ENCODE peak calls at places on chromosomes 3 and 15, in eight cellular contexts. E is effector CD4-positive, alpha-beta T cell; A is T1000; B is stimulated activated CD4-positive, alpha-beta T cell treated with anti-CD3 and anti-CD28 coated beads, Interleukin-12 subunit alpha, Interleukin-12 subunit beta, amount 100 ng/mL, for 48 hours; K is left colon; Y is aorta; Z is AG08396; V is substantia nigra. D is an unnamed sample.

GRCh38 chr15:77162872-77163633 is 92.1 kb upstream of the TSPAN3 start:
- DNase-seq in E (no peak), A (no peak), B (no peak), K (no peak), Y (no peak), Z (no peak), V (no peak), D (peak; percentile 54)

GRCh38 chr3:186643493-186643892 is 3.3 kb downstream of the FETUB start:
- DNase-seq in E (no peak), A (no peak), B (no peak), K (no peak), Y (no peak), Z (no peak), V (no peak), D (no peak)

GRCh38 chr3:187713504-187713903 is 11.1 kb upstream of the RTP2 start:
- DNase-seq in E (no peak), A (no peak), B (no peak), K (no peak), Y (no peak), Z (no peak), V (no peak), D (no peak)

GRCh38 chr15:101657171-101657570 is 5.0 kb upstream of the TM2D3 start:
- DNase-seq in E (no peak), A (no peak), B (no peak), K (no peak), Y (no peak), Z (no peak), V (no peak), D (no peak)

GRCh38 chr3:181699171-181699903 is 12.4 kb upstream of the SOX2 start:
- DNase-seq in E (no peak), A (no peak), B (no peak), K (no peak), Y (no peak), Z (no peak), V (peak; percentile 48), D (no peak)

GRCh38 chr3:170765419-170766078 is 104.4 kb downstream of the RPL22L1 start:
- DNase-seq in E (no peak), A (no peak), B (no peak), K (no peak), Y (no peak), Z (peak; percentile 7), V (no peak), D (no peak)

GRCh38 chr3:48247401-48247807 is 6.5 kb downstream of the ZNF589 start:
- DNase-seq in E (no peak), A (no peak), B (no peak), K (no peak), Y (no peak), Z (no peak), V (no peak), D (no peak)

GRCh38 chr3:42581709-42582473 is at the start of gene SEC22C:
- DNase-seq in E (peak; percentile 94), A (peak; percentile 90), B (peak; percentile 92), K (peak; percentile 95), Y (peak; percentile 98), Z (peak; percentile 99), V (peak; percentile 95), D (peak; percentile 80)

GRCh38 chr3:101070260-101071121 is 77.3 kb upstream of the ABI3BP start:
- DNase-seq in E (peak; percentile 16), A (peak; percentile 40), B (peak; percentile 39), K (peak; percentile 79), Y (peak; percentile 80), Z (no peak), V (no peak), D (peak; percentile 65)

GRCh38 chr15:70507772-70508351 is 255.5 kb downstream of the UACA start:
- DNase-seq in E (no peak), A (peak; percentile 30), B (no peak), K (no peak), Y (no peak), Z (peak; percentile 39), V (no peak), D (peak; percentile 69)

GRCh38 chr15:99050328-99050980 is 42.9 kb upstream of the PGPEP1L start:
- DNase-seq in E (no peak), A (no peak), B (no peak), K (no peak), Y (no peak), Z (no peak), V (no peak), D (no peak)

GRCh38 chr3:183324083-183324482 is 71.0 kb downstream of the B3GNT5 start:
- DNase-seq in E (no peak), A (no peak), B (no peak), K (no peak), Y (no peak), Z (no peak), V (no peak), D (no peak)

GRCh38 chr15:64930019-64930652 is 18.4 kb downstream of the ANKDD1A start:
- DNase-seq in E (no peak), A (no peak), B (no peak), K (no peak), Y (no peak), Z (no peak), V (no peak), D (no peak)

GRCh38 chr3:173065543-173065970 is 75.5 kb downstream of the SPATA16 start:
- DNase-seq in E (no peak), A (peak; percentile 29), B (no peak), K (no peak), Y (no peak), Z (no peak), V (no peak), D (no peak)

GRCh38 chr3:118097660-118098059 is 937.0 kb downstream of the IGSF11 start:
- DNase-seq in E (no peak), A (no peak), B (no peak), K (no peak), Y (no peak), Z (no peak), V (no peak), D (no peak)

GRCh38 chr3:13879102-13879945 is 547 bp downstream of the WNT7A start:
- DNase-seq in E (peak; percentile 23), A (no peak), B (no peak), K (no peak), Y (peak; percentile 74), Z (no peak), V (no peak), D (no peak)

GRCh38 chr3:45064512-45065372 is 38.6 kb downstream of the CLEC3B start:
- DNase-seq in E (no peak), A (peak; percentile 62), B (peak; percentile 58), K (no peak), Y (no peak), Z (no peak), V (no peak), D (peak; percentile 55)

GRCh38 chr15:48119277-48119676 is 1.5 kb upstream of the SLC24A5 start:
- DNase-seq in E (no peak), A (no peak), B (no peak), K (no peak), Y (no peak), Z (no peak), V (no peak), D (no peak)

GRCh38 chr15:27273506-27273905 is 302.5 kb downstream of the GABRG3 start:
- DNase-seq in E (no peak), A (no peak), B (no peak), K (no peak), Y (no peak), Z (no peak), V (no peak), D (no peak)

GRCh38 chr3:47588587-47588986 is 9.9 kb upstream of the CSPG5 start:
- DNase-seq in E (no peak), A (no peak), B (no peak), K (no peak), Y (no peak), Z (no peak), V (no peak), D (no peak)

GRCh38 chr3:133531981-133532380 is 41.5 kb upstream of the CDV3 start:
- DNase-seq in E (no peak), A (no peak), B (no peak), K (no peak), Y (no peak), Z (peak; percentile 67), V (no peak), D (no peak)

GRCh38 chr15:100021653-100022052 is 288.4 kb upstream of the LYSMD4 start:
- DNase-seq in E (no peak), A (no peak), B (no peak), K (no peak), Y (no peak), Z (no peak), V (peak; percentile 7), D (no peak)

GRCh38 chr15:91572110-91572509 is 281.4 kb upstream of the SLCO3A1 start:
- DNase-seq in E (no peak), A (peak; percentile 59), B (no peak), K (no peak), Y (no peak), Z (no peak), V (no peak), D (no peak)

GRCh38 chr3:98501270-98501669 is 3.8 kb downstream of the OR5K2 start:
- DNase-seq in E (no peak), A (no peak), B (no peak), K (no peak), Y (no peak), Z (no peak), V (peak; percentile 6), D (no peak)

GRCh38 chr3:127699098-127699945 is 26.6 kb downstream of the ABTB1 start:
- DNase-seq in E (no peak), A (no peak), B (no peak), K (no peak), Y (peak; percentile 25), Z (no peak), V (no peak), D (no peak)

GRCh38 chr3:114899186-114899931 is 247.7 kb downstream of the ZBTB20 start:
- DNase-seq in E (no peak), A (no peak), B (no peak), K (no peak), Y (no peak), Z (no peak), V (no peak), D (no peak)

GRCh38 chr3:97612632-97613031 is 151.9 kb upstream of the ARL6 start:
- DNase-seq in E (no peak), A (no peak), B (no peak), K (no peak), Y (no peak), Z (no peak), V (no peak), D (no peak)

GRCh38 chr15:56383011-56383410 is 17.8 kb downstream of the TEX9 start:
- DNase-seq in E (no peak), A (no peak), B (no peak), K (no peak), Y (no peak), Z (no peak), V (no peak), D (no peak)

GRCh38 chr3:50913279-50913678 is 238.6 kb downstream of the DOCK3 start:
- DNase-seq in E (no peak), A (no peak), B (no peak), K (no peak), Y (no peak), Z (no peak), V (no peak), D (no peak)

GRCh38 chr3:61110576-61110975 is 140.7 kb downstream of the FHIT start:
- DNase-seq in E (no peak), A (no peak), B (no peak), K (no peak), Y (no peak), Z (no peak), V (no peak), D (no peak)

GRCh38 chr15:68584704-68585573 is 6.1 kb downstream of the CORO2B start:
- DNase-seq in E (no peak), A (no peak), B (no peak), K (no peak), Y (peak; percentile 33), Z (no peak), V (no peak), D (no peak)

GRCh38 chr15:71051539-71051938 is 63.7 kb upstream of the THSD4 start:
- DNase-seq in E (no peak), A (no peak), B (no peak), K (no peak), Y (no peak), Z (no peak), V (peak; percentile 13), D (no peak)

GRCh38 chr3:197889204-197889930 is 60.6 kb upstream of the RPL35A start:
- DNase-seq in E (no peak), A (no peak), B (no peak), K (no peak), Y (no peak), Z (no peak), V (no peak), D (no peak)

GRCh38 chr3:41265823-41266273 is 66.5 kb downstream of the CTNNB1 start:
- DNase-seq in E (no peak), A (peak; percentile 26), B (no peak), K (no peak), Y (no peak), Z (no peak), V (no peak), D (no peak)

D was measured in HL-60.